ENCODE peak calls at places on chromosomes 11 and 22, in six cellular contexts. I is AG10803, E is pancreas, S is spleen, J is AG04449, G is PC-3. O is an unnamed sample.

GRCh38 chr22:27193215-27193614 is 535.8 kb downstream of the MIAT start:
- DNase-seq in G (no peak), E (no peak), I (no peak), J (no peak), S (no peak), O (no peak)

GRCh38 chr11:130478204-130478701 is 29.8 kb downstream of the ADAMTS15 start:
- DNase-seq in J (peak; percentile 54), E (peak; percentile 22), I (peak; percentile 93), G (peak; percentile 79), S (no peak), O (peak; percentile 96)

GRCh38 chr22:45948081-45948648 is 28.8 kb downstream of the WNT7B start:
- DNase-seq in S (peak; percentile 81), J (no peak), I (no peak), E (no peak), G (no peak), O (no peak)

GRCh38 chr22:24751518-24751917 is 23.0 kb downstream of the PIWIL3 start:
- DNase-seq in G (no peak), I (no peak), E (no peak), J (no peak), S (no peak), O (no peak)

GRCh38 chr11:61270354-61271070 is 24.6 kb downstream of the VWCE start:
- DNase-seq in S (no peak), J (peak; percentile 9), I (peak; percentile 54), G (peak; percentile 33), E (no peak), O (peak; percentile 73)

GRCh38 chr11:2890466-2891241 is 5.1 kb upstream of the CDKN1C start:
- DNase-seq in S (no peak), G (peak; percentile 58), J (no peak), E (peak; percentile 78), I (no peak), O (peak; percentile 55)

GRCh38 chr11:68454767-68455166 is 5.8 kb upstream of the PPP6R3 start:
- DNase-seq in G (no peak), E (no peak), J (no peak), I (no peak), S (peak; percentile 63), O (no peak)

GRCh38 chr11:132520199-132520598 is 1012.1 kb downstream of the OPCML start:
- DNase-seq in J (peak; percentile 55), E (no peak), G (no peak), I (peak; percentile 56), S (no peak), O (no peak)

GRCh38 chr11:1140642-1141490 is 16.9 kb upstream of the MUC5AC start:
- DNase-seq in S (no peak), J (no peak), E (no peak), G (no peak), I (no peak), O (no peak)

DNA sequence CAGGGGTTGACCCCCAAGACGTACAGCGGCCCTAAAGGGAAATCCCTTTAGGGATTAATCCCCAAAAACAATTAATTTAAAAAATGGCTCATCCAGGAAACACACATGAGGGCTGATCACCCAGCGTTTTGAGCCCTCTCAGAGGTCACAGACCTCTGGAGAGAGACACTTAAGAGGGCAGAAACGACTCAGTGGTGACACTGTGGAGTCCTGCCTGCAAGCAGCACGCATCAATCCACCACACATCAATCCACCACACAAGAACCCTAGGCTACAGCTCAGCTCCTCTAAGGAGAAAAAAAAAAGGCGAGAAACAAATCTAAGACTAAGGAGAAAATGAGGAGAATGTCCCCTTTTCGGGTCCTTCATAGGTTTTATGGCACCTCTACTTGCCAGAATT is 12.5 kb upstream of the SELENOH start:
- DNase-seq in I (no peak), J (no peak), E (no peak), S (no peak), G (no peak), O (no peak)
- H3K4me3 ChIP-seq in I (no peak overlapping the region), J (no peak overlapping the region), E (no peak overlapping the region), S (no peak overlapping the region), G (no peak overlapping the region), O (no peak overlapping the region)

GRCh38 chr22:39655736-39656285 is 85.3 kb downstream of the CACNA1I start:
- DNase-seq in S (no peak), I (no peak), J (no peak), G (no peak), E (no peak), O (no peak)
- TF ChIP-seq CTCF in S (no peak), I (no peak), J (no peak), G (no peak), E (no peak), O (no peak)

GRCh38 chr11:46391186-46391577 is 394 bp downstream of the CHRM4 start:
- DNase-seq in I (no peak), J (no peak), E (no peak), G (no peak), S (no peak), O (no peak)

GRCh38 chr11:46393759-46394158 is 2.2 kb upstream of the CHRM4 start:
- DNase-seq in G (no peak), S (no peak), I (no peak), J (no peak), E (no peak), O (no peak)

GRCh38 chr11:46391578-46392420 is at the start of gene CHRM4:
- DNase-seq in J (no peak), S (peak; percentile 75), E (no peak), I (no peak), G (no peak), O (peak; percentile 64)

GRCh38 chr11:46393231-46393616 is 1.6 kb upstream of the CHRM4 start:
- DNase-seq in I (no peak), E (no peak), S (no peak), J (no peak), G (no peak), O (no peak)

DNA sequence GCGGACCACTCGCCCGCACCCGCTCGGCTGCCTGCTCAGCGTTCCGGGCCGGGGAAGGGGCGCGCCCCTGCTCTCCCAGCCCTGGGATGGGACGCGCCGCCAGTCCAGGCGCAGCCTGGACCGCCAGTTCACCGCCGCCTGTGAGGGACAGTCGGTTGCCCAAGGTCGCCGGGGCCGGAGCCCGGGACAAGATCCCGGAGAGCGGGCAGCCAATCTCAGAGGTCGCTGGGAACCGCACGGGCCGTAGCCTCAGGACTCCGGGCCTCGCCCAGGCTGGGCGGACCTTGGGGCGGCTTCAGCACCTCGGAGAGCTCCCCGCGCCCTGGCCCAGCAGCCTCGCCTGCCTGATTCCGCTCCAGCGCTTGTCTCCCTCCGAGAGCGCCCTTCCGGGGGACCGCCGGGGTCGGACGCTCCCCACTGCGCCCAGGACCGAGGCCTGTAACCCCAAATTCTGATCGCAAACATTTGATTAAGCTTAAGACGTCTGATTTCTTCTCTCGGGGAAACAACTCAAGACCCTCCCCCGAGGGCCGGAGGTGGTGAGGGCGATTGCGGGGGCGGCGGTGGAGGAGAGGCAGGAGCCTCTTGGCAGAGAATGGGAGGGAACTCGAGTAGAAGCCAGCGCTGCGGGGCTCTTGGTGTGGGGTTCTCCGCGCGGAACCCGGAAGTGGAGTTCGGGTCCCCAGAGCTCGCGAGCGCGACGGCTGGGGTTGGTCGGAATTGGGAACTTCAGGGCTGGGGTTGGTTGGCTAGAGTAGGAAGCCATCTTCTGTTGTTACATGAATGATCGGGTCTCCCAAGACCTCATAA is 1.1 kb upstream of the CHRM4 start:
- DNase-seq in E (peak; percentile 82), G (peak; percentile 66), J (no peak), I (peak; percentile 71), S (peak; percentile 95), O (peak; percentile 83)
- H3K4me3 ChIP-seq in E (peak overlapping the region; percentile 25), G (peak overlapping the region; percentile 35), J (peak overlapping the region; percentile 48), I (peak overlapping the region; percentile 44), S (peak overlapping the region; percentile 48), O (peak overlapping the region; percentile 56)

DNA sequence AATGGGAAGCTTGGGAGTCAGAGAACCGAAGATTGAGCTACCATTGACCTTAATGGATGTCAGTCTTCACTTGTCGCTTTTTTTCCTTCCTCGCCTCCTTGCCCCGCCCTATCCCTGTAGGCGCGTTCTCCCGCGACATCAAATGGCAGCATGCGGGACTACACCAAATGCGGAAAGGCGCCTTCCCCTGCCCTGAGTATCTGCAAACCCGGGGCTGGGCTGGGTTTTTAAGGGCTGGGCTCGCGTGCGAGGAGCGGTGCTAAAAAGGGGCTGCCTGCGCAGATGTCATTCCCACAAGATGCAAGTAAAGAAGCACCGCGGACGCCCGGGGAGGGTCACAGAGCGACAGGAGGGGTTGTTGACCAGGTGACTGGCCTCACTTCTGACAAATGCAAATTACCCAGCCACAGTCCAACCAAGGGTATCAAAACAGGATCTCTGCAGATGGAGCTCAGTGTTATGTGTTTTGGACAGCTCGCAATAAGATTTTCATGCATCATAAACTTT is 4.7 kb upstream of the FAM111B start:
- DNase-seq in I (peak; percentile 32), E (peak; percentile 32), J (no peak), G (peak; percentile 68), S (peak; percentile 91), O (peak; percentile 29)
- TF ChIP-seq CTCF in I (peak; percentile 44), E (no peak), J (peak; percentile 43), G (peak; percentile 44), S (peak; percentile 47), O (peak; percentile 39)

GRCh38 chr11:73982990-73983763 is 534 bp upstream of the UCP2 start:
- DNase-seq in S (peak; percentile 99), E (peak; percentile 92), G (peak; percentile 92), J (no peak), I (peak; percentile 77), O (peak; percentile 92)
- H3K4me3 ChIP-seq in S (peak overlapping the region; percentile 76), E (peak overlapping the region; percentile 44), G (peak overlapping the region; percentile 79), J (peak overlapping the region; percentile 76), I (peak overlapping the region; percentile 83), O (peak overlapping the region; percentile 83)

GRCh38 chr11:56783448-56784041 is 35.0 kb upstream of the OR9G4 start:
- DNase-seq in E (no peak), G (peak; percentile 86), J (peak; percentile 2), I (peak; percentile 64), S (no peak), O (peak; percentile 59)
- TF ChIP-seq CTCF in E (peak; percentile 51), G (peak; percentile 85), J (peak; percentile 32), I (peak; percentile 68), S (peak; percentile 59), O (peak; percentile 52)

GRCh38 chr11:79173615-79174014 is 267.2 kb downstream of the TENM4 start:
- DNase-seq in J (peak; percentile 58), G (peak; percentile 17), E (no peak), I (peak; percentile 89), S (no peak), O (peak; percentile 70)
- H3K4me3 ChIP-seq in J (peak overlapping the region; percentile 19), G (no peak overlapping the region), E (no peak overlapping the region), I (peak overlapping the region; percentile 25), S (no peak overlapping the region), O (no peak overlapping the region)

DNA sequence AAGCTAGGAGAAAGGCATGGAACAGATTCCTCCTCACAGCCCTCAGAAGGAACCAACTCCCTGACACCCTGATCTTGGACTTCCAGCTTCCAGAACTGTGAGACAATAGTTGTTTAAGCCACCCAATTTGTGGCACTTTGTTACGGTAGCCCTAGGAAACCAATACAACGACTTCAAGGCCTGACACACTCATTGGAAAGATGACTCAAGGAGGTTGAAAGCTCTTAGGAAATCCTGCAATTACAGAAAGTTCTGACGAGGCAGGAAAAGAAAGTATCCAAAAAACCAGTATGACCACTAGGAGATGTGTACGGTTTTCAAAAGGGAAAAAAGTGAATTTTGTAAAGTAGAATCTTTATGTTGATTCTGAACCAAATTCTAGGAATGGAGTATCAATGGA is 161.4 kb downstream of the SWAP70 start:
- DNase-seq in S (no peak), J (no peak), I (peak; percentile 84), G (peak; percentile 24), E (no peak), O (no peak)
- TF ChIP-seq CTCF in S (no peak), J (no peak), I (peak; percentile 30), G (no peak), E (no peak), O (no peak)

O was measured in fibroblast of villous mesenchyme.